ENCODE peak calls at places on chromosomes 5 and 9, in seven cellular contexts. D, T, Q, Z, L, K and M are unnamed samples.

GRCh38 chr5:179193746-179194145 is 133.6 kb downstream of the ZNF354C start:
- DNase-seq in D (no peak), T (no peak), Q (no peak), Z (no peak), L (no peak), K (no peak), M (no peak)

GRCh38 chr5:82365026-82365425 is 86.9 kb upstream of the RPS23 start:
- DNase-seq in D (no peak), T (no peak), Q (no peak), Z (no peak), L (no peak), K (no peak), M (no peak)

GRCh38 chr9:97794666-97795065 is 58.4 kb upstream of the FOXE1 start:
- DNase-seq in D (no peak), T (no peak), Q (no peak), Z (no peak), L (no peak), K (no peak), M (no peak)

GRCh38 chr5:130955041-130955440 is 210.0 kb downstream of the HINT1 start:
- DNase-seq in D (no peak), T (no peak), Q (no peak), Z (no peak), L (no peak), K (no peak), M (no peak)

GRCh38 chr5:170681013-170681433 is 102.5 kb upstream of the GABRP start:
- DNase-seq in D (peak), T (no peak), Q (no peak), Z (no peak), L (no peak), K (peak), M (peak)

GRCh38 chr9:85914108-85914507 is 26.8 kb upstream of the NAA35 start:
- DNase-seq in D (peak), T (no peak), Q (no peak), Z (no peak), L (no peak), K (no peak), M (no peak)

GRCh38 chr5:141779642-141780041 is 97.6 kb upstream of the ARAP3 start:
- DNase-seq in D (peak), T (no peak), Q (no peak), Z (no peak), L (no peak), K (peak), M (no peak)

GRCh38 chr9:88826651-88827245 is 164.5 kb upstream of the S1PR3 start:
- DNase-seq in D (peak), T (no peak), Q (no peak), Z (no peak), L (no peak), K (peak), M (no peak)

GRCh38 chr5:9207820-9208418 is 338.0 kb downstream of the SEMA5A start:
- DNase-seq in D (peak), T (no peak), Q (no peak), Z (no peak), L (peak), K (peak), M (peak)

GRCh38 chr5:131262953-131263541 is 806 bp upstream of the CDC42SE2 start:
- DNase-seq in D (peak), T (no peak), Q (no peak), Z (no peak), L (no peak), K (no peak), M (no peak)

GRCh38 chr9:112894031-112894430 is 3.4 kb upstream of the SLC46A2 start:
- DNase-seq in D (peak), T (no peak), Q (no peak), Z (no peak), L (no peak), K (no peak), M (no peak)

GRCh38 chr5:885529-885928 is 7.1 kb downstream of the BRD9 start:
- DNase-seq in D (no peak), T (no peak), Q (no peak), Z (no peak), L (peak), K (no peak), M (no peak)

GRCh38 chr5:151772029-151772867 is 494 bp downstream of the G3BP1 start:
- DNase-seq in D (peak), T (peak), Q (peak), Z (peak), L (peak), K (no peak), M (no peak)

GRCh38 chr5:179459771-179460170 is 90.6 kb upstream of the RUFY1 start:
- DNase-seq in D (no peak), T (no peak), Q (no peak), Z (no peak), L (no peak), K (no peak), M (no peak)

GRCh38 chr9:111825468-111826145 is 30.9 kb upstream of the SHOC1 start:
- DNase-seq in D (peak), T (no peak), Q (no peak), Z (no peak), L (no peak), K (no peak), M (no peak)

GRCh38 chr5:14234204-14234603 is 91.1 kb downstream of the TRIO start:
- DNase-seq in D (peak), T (no peak), Q (no peak), Z (no peak), L (no peak), K (no peak), M (no peak)

GRCh38 chr5:59027145-59027907 is 444.5 kb downstream of the RAB3C start:
- DNase-seq in D (no peak), T (no peak), Q (no peak), Z (no peak), L (no peak), K (no peak), M (no peak)

GRCh38 chr9:117473293-117473692 is 58.4 kb upstream of the ASTN2 start:
- DNase-seq in D (no peak), T (no peak), Q (no peak), Z (no peak), L (no peak), K (no peak), M (no peak)

GRCh38 chr9:82180711-82181110 is 192.1 kb downstream of the SPATA31D1 start:
- DNase-seq in D (no peak), T (no peak), Q (no peak), Z (no peak), L (no peak), K (no peak), M (no peak)

GRCh38 chr9:121566401-121567141 is 66.9 kb upstream of the GGTA1 start:
- DNase-seq in D (peak), T (no peak), Q (no peak), Z (no peak), L (no peak), K (peak), M (no peak)

GRCh38 chr5:39580702-39581498 is 156.1 kb upstream of the DAB2 start:
- DNase-seq in D (peak), T (no peak), Q (no peak), Z (no peak), L (no peak), K (peak), M (no peak)

GRCh38 chr9:105297442-105298097 is 53.1 kb downstream of the SLC44A1 start:
- DNase-seq in D (peak), T (no peak), Q (no peak), Z (no peak), L (no peak), K (no peak), M (no peak)